ENCODE peak calls at places on chromosomes 4 and X, in ten cellular contexts. One of them, this sample, is unnamed.

GRCh38 chr4:67483868-67484602 is 61.3 kb downstream of the CENPC start:
- DNase-seq in nephron progenitor cell: no peak
- DNase-seq in cardiac muscle cell: no peak
- DNase-seq in Calu3: no peak
- DNase-seq in uterus: no peak
- DNase-seq in GM10248: no peak
- DNase-seq in fibroblast of lung: peak
- DNase-seq in BJ: no peak
- DNase-seq in tibial nerve: no peak
- DNase-seq in lower lobe of right lung: no peak
- DNase-seq in this sample: no peak

GRCh38 chr4:183289688-183290087 is 30.4 kb downstream of the CLDN22 start:
- DNase-seq in nephron progenitor cell: no peak
- DNase-seq in cardiac muscle cell: no peak
- DNase-seq in Calu3: peak
- DNase-seq in uterus: no peak
- DNase-seq in GM10248: no peak
- DNase-seq in fibroblast of lung: no peak
- DNase-seq in BJ: no peak
- DNase-seq in tibial nerve: no peak
- DNase-seq in lower lobe of right lung: no peak
- DNase-seq in this sample: no peak

GRCh38 chr4:99586747-99587146 is 12.1 kb downstream of the MTTP start:
- DNase-seq in nephron progenitor cell: no peak
- DNase-seq in cardiac muscle cell: no peak
- DNase-seq in Calu3: no peak
- DNase-seq in uterus: no peak
- DNase-seq in GM10248: no peak
- DNase-seq in fibroblast of lung: no peak
- DNase-seq in BJ: no peak
- DNase-seq in tibial nerve: no peak
- DNase-seq in lower lobe of right lung: no peak
- DNase-seq in this sample: no peak

GRCh38 chr4:84916233-84916632 is 50.3 kb downstream of the WDFY3 start:
- DNase-seq in nephron progenitor cell: no peak
- DNase-seq in cardiac muscle cell: no peak
- DNase-seq in Calu3: no peak
- DNase-seq in uterus: no peak
- DNase-seq in GM10248: no peak
- DNase-seq in fibroblast of lung: peak
- DNase-seq in BJ: no peak
- DNase-seq in tibial nerve: no peak
- DNase-seq in lower lobe of right lung: no peak
- DNase-seq in this sample: no peak

GRCh38 chr4:159445671-159446070 is 342.8 kb downstream of the RAPGEF2 start:
- DNase-seq in nephron progenitor cell: no peak
- DNase-seq in cardiac muscle cell: peak
- DNase-seq in Calu3: no peak
- DNase-seq in uterus: no peak
- DNase-seq in GM10248: no peak
- DNase-seq in fibroblast of lung: no peak
- DNase-seq in BJ: no peak
- DNase-seq in tibial nerve: no peak
- DNase-seq in lower lobe of right lung: no peak
- DNase-seq in this sample: no peak

GRCh38 chrX:113741744-113742143 is 842.1 kb upstream of the HTR2C start:
- DNase-seq in nephron progenitor cell: peak
- DNase-seq in cardiac muscle cell: peak
- DNase-seq in Calu3: peak
- DNase-seq in uterus: no peak
- DNase-seq in GM10248: no peak
- DNase-seq in fibroblast of lung: peak
- DNase-seq in BJ: no peak
- DNase-seq in tibial nerve: no peak
- DNase-seq in lower lobe of right lung: no peak
- DNase-seq in this sample: peak

GRCh38 chrX:141405878-141406492 is 163.7 kb upstream of the SPANXC start:
- DNase-seq in nephron progenitor cell: no peak
- DNase-seq in cardiac muscle cell: no peak
- DNase-seq in Calu3: no peak
- DNase-seq in uterus: no peak
- DNase-seq in GM10248: no peak
- DNase-seq in fibroblast of lung: peak
- DNase-seq in BJ: peak
- DNase-seq in tibial nerve: no peak
- DNase-seq in lower lobe of right lung: no peak
- DNase-seq in this sample: no peak

GRCh38 chr4:169147217-169147616 is 123.5 kb downstream of the SH3RF1 start:
- DNase-seq in nephron progenitor cell: no peak
- DNase-seq in cardiac muscle cell: no peak
- DNase-seq in Calu3: peak
- DNase-seq in uterus: no peak
- DNase-seq in GM10248: no peak
- DNase-seq in fibroblast of lung: peak
- DNase-seq in BJ: no peak
- DNase-seq in tibial nerve: no peak
- DNase-seq in lower lobe of right lung: no peak
- DNase-seq in this sample: no peak

GRCh38 chr4:80990851-80991250 is 39.7 kb upstream of the BMP3 start:
- DNase-seq in nephron progenitor cell: peak
- DNase-seq in cardiac muscle cell: no peak
- DNase-seq in Calu3: no peak
- DNase-seq in uterus: no peak
- DNase-seq in GM10248: no peak
- DNase-seq in fibroblast of lung: no peak
- DNase-seq in BJ: no peak
- DNase-seq in tibial nerve: no peak
- DNase-seq in lower lobe of right lung: no peak
- DNase-seq in this sample: no peak

GRCh38 chr4:832536-832935 is 6.6 kb upstream of the CPLX1 start:
- DNase-seq in nephron progenitor cell: no peak
- DNase-seq in cardiac muscle cell: no peak
- DNase-seq in Calu3: no peak
- DNase-seq in uterus: no peak
- DNase-seq in GM10248: no peak
- DNase-seq in fibroblast of lung: no peak
- DNase-seq in BJ: no peak
- DNase-seq in tibial nerve: no peak
- DNase-seq in lower lobe of right lung: peak
- DNase-seq in this sample: no peak

GRCh38 chr4:78652282-78652876 is 100.8 kb downstream of the ANXA3 start:
- DNase-seq in nephron progenitor cell: no peak
- DNase-seq in cardiac muscle cell: no peak
- DNase-seq in Calu3: no peak
- DNase-seq in uterus: no peak
- DNase-seq in GM10248: no peak
- DNase-seq in fibroblast of lung: peak
- DNase-seq in BJ: no peak
- DNase-seq in tibial nerve: no peak
- DNase-seq in lower lobe of right lung: no peak
- DNase-seq in this sample: no peak

DNA sequence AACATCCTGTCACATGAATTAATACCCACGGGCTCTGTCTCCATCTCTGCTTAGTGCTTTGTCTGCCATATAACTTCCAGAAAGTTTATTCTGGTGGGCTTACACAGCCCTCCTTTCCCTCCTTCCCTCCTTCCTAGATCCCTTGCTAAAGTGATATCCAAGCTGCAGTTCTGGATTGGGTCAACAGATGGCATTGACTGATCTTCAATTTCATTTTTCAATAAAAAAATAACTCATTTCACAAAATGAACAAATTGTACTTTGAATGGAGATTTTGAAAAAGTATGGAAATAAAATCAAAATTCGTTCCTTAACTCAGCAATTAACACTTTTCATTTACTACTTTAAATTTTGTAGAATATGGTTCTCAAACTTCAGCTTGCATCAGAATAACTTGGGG is 94.9 kb downstream of the NXF2 start:
- DNase-seq in nephron progenitor cell: no peak
- DNase-seq in cardiac muscle cell: no peak
- DNase-seq in Calu3: no peak
- DNase-seq in uterus: no peak
- DNase-seq in GM10248: no peak
- DNase-seq in fibroblast of lung: no peak
- DNase-seq in BJ: no peak
- DNase-seq in tibial nerve: no peak
- DNase-seq in lower lobe of right lung: no peak
- DNase-seq in this sample: no peak
- TF ChIP-seq CTCF in nephron progenitor cell: no peak
- TF ChIP-seq CTCF in cardiac muscle cell: no peak
- TF ChIP-seq CTCF in Calu3: no peak
- TF ChIP-seq CTCF in uterus: no peak
- TF ChIP-seq CTCF in GM10248: no peak
- TF ChIP-seq CTCF in fibroblast of lung: peak
- TF ChIP-seq CTCF in BJ: no peak
- TF ChIP-seq CTCF in tibial nerve: no peak
- TF ChIP-seq CTCF in lower lobe of right lung: no peak
- TF ChIP-seq CTCF in this sample: peak

GRCh38 chr4:184907216-184907615 is 81.4 kb upstream of the ACSL1 start:
- DNase-seq in nephron progenitor cell: no peak
- DNase-seq in cardiac muscle cell: no peak
- DNase-seq in Calu3: no peak
- DNase-seq in uterus: no peak
- DNase-seq in GM10248: no peak
- DNase-seq in fibroblast of lung: no peak
- DNase-seq in BJ: no peak
- DNase-seq in tibial nerve: no peak
- DNase-seq in lower lobe of right lung: no peak
- DNase-seq in this sample: no peak
- TF ChIP-seq CTCF in nephron progenitor cell: no peak
- TF ChIP-seq CTCF in cardiac muscle cell: peak
- TF ChIP-seq CTCF in Calu3: no peak
- TF ChIP-seq CTCF in uterus: no peak
- TF ChIP-seq CTCF in GM10248: peak
- TF ChIP-seq CTCF in fibroblast of lung: no peak
- TF ChIP-seq CTCF in BJ: no peak
- TF ChIP-seq CTCF in tibial nerve: no peak
- TF ChIP-seq CTCF in lower lobe of right lung: no peak
- TF ChIP-seq CTCF in this sample: no peak

GRCh38 chr4:103482471-103482870 is 237.3 kb downstream of the TACR3 start:
- DNase-seq in nephron progenitor cell: no peak
- DNase-seq in cardiac muscle cell: no peak
- DNase-seq in Calu3: no peak
- DNase-seq in uterus: no peak
- DNase-seq in GM10248: no peak
- DNase-seq in fibroblast of lung: no peak
- DNase-seq in BJ: no peak
- DNase-seq in tibial nerve: no peak
- DNase-seq in lower lobe of right lung: no peak
- DNase-seq in this sample: no peak

GRCh38 chr4:103482893-103483292 is 236.9 kb downstream of the TACR3 start:
- DNase-seq in nephron progenitor cell: no peak
- DNase-seq in cardiac muscle cell: no peak
- DNase-seq in Calu3: no peak
- DNase-seq in uterus: no peak
- DNase-seq in GM10248: no peak
- DNase-seq in fibroblast of lung: no peak
- DNase-seq in BJ: no peak
- DNase-seq in tibial nerve: no peak
- DNase-seq in lower lobe of right lung: no peak
- DNase-seq in this sample: no peak

GRCh38 chr4:103484521-103484920 is 235.3 kb downstream of the TACR3 start:
- DNase-seq in nephron progenitor cell: no peak
- DNase-seq in cardiac muscle cell: no peak
- DNase-seq in Calu3: no peak
- DNase-seq in uterus: no peak
- DNase-seq in GM10248: no peak
- DNase-seq in fibroblast of lung: no peak
- DNase-seq in BJ: no peak
- DNase-seq in tibial nerve: no peak
- DNase-seq in lower lobe of right lung: no peak
- DNase-seq in this sample: no peak

GRCh38 chr4:103478210-103478609 is 241.6 kb downstream of the TACR3 start:
- DNase-seq in nephron progenitor cell: no peak
- DNase-seq in cardiac muscle cell: no peak
- DNase-seq in Calu3: no peak
- DNase-seq in uterus: no peak
- DNase-seq in GM10248: no peak
- DNase-seq in fibroblast of lung: no peak
- DNase-seq in BJ: no peak
- DNase-seq in tibial nerve: no peak
- DNase-seq in lower lobe of right lung: no peak
- DNase-seq in this sample: no peak

DNA sequence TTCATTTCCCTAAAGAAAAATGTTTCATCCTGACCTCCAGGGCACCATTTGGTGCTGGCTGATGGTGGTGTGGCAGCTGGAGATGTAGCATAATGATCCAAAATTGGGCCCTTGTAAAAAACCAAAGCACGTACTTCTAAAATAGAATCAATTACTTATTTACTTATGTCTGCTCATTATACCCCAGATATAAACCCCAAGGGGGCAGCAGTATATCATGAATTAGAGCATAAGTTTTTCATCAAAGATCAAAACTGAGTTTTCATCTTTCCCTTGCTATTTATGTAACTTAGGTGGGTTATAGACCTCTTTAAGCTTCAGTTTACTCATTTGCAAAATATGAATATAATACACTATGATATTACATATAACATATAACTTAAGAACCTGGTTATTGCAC is 241.1 kb downstream of the TACR3 start:
- DNase-seq in nephron progenitor cell: no peak
- DNase-seq in cardiac muscle cell: no peak
- DNase-seq in Calu3: no peak
- DNase-seq in uterus: no peak
- DNase-seq in GM10248: no peak
- DNase-seq in fibroblast of lung: no peak
- DNase-seq in BJ: no peak
- DNase-seq in tibial nerve: no peak
- DNase-seq in lower lobe of right lung: no peak
- DNase-seq in this sample: no peak
- TF ChIP-seq CTCF in nephron progenitor cell: no peak
- TF ChIP-seq CTCF in cardiac muscle cell: no peak
- TF ChIP-seq CTCF in Calu3: no peak
- TF ChIP-seq CTCF in uterus: no peak
- TF ChIP-seq CTCF in GM10248: peak
- TF ChIP-seq CTCF in fibroblast of lung: no peak
- TF ChIP-seq CTCF in BJ: no peak
- TF ChIP-seq CTCF in tibial nerve: no peak
- TF ChIP-seq CTCF in lower lobe of right lung: no peak
- TF ChIP-seq CTCF in this sample: no peak

GRCh38 chr4:63580796-63581475 is 828.3 kb downstream of the TECRL start:
- DNase-seq in nephron progenitor cell: no peak
- DNase-seq in cardiac muscle cell: no peak
- DNase-seq in Calu3: no peak
- DNase-seq in uterus: no peak
- DNase-seq in GM10248: no peak
- DNase-seq in fibroblast of lung: no peak
- DNase-seq in BJ: no peak
- DNase-seq in tibial nerve: no peak
- DNase-seq in lower lobe of right lung: no peak
- DNase-seq in this sample: no peak

GRCh38 chr4:63582997-63583396 is 826.3 kb downstream of the TECRL start:
- DNase-seq in nephron progenitor cell: no peak
- DNase-seq in cardiac muscle cell: no peak
- DNase-seq in Calu3: no peak
- DNase-seq in uterus: no peak
- DNase-seq in GM10248: no peak
- DNase-seq in fibroblast of lung: no peak
- DNase-seq in BJ: no peak
- DNase-seq in tibial nerve: no peak
- DNase-seq in lower lobe of right lung: no peak
- DNase-seq in this sample: no peak

GRCh38 chr4:63583561-63583960 is 825.7 kb downstream of the TECRL start:
- DNase-seq in nephron progenitor cell: no peak
- DNase-seq in cardiac muscle cell: no peak
- DNase-seq in Calu3: no peak
- DNase-seq in uterus: no peak
- DNase-seq in GM10248: no peak
- DNase-seq in fibroblast of lung: no peak
- DNase-seq in BJ: no peak
- DNase-seq in tibial nerve: no peak
- DNase-seq in lower lobe of right lung: no peak
- DNase-seq in this sample: no peak

GRCh38 chr4:63578383-63578782 is 830.9 kb downstream of the TECRL start:
- DNase-seq in nephron progenitor cell: no peak
- DNase-seq in cardiac muscle cell: no peak
- DNase-seq in Calu3: no peak
- DNase-seq in uterus: no peak
- DNase-seq in GM10248: no peak
- DNase-seq in fibroblast of lung: no peak
- DNase-seq in BJ: no peak
- DNase-seq in tibial nerve: no peak
- DNase-seq in lower lobe of right lung: no peak
- DNase-seq in this sample: no peak
- TF ChIP-seq CTCF in nephron progenitor cell: no peak
- TF ChIP-seq CTCF in cardiac muscle cell: no peak
- TF ChIP-seq CTCF in Calu3: no peak
- TF ChIP-seq CTCF in uterus: no peak
- TF ChIP-seq CTCF in GM10248: no peak
- TF ChIP-seq CTCF in fibroblast of lung: no peak
- TF ChIP-seq CTCF in BJ: no peak
- TF ChIP-seq CTCF in tibial nerve: no peak
- TF ChIP-seq CTCF in lower lobe of right lung: no peak
- TF ChIP-seq CTCF in this sample: no peak

This sample was measured in endothelial cell.